ENCODE peak calls at places on chromosomes 13 and 19, in eight cellular contexts. G is PC-3, O is cardiac muscle cell, X is pancreas, R is HCT116, Y is left ventricle myocardium inferior, C is psoas muscle, P is tibial nerve. K is an unnamed sample. For H3K4me1, the result is how much of the 10 kb centered on the place peaks cover.

GRCh38 chr19:7327802-7328201 is 20.9 kb upstream of the ARHGEF18 start:
- DNase-seq in R (no peak), C (no peak), Y (no peak), G (no peak), X (no peak), P (no peak), O (no peak), K (no peak)

GRCh38 chr13:106355866-106356265 is 179.6 kb downstream of the EFNB2 start:
- DNase-seq in R (no peak), C (no peak), G (no peak), P (no peak), O (no peak), X (no peak), Y (no peak), K (no peak)

GRCh38 chr13:26062853-26063444 is 11.1 kb upstream of the SHISA2 start:
- DNase-seq in X (no peak), Y (no peak), C (no peak), G (peak), R (peak), O (peak), P (peak), K (peak)

GRCh38 chr13:94548382-94549240 is 47.3 kb downstream of the TGDS start:
- DNase-seq in C (no peak), X (peak), P (peak), R (peak), G (peak), O (peak), Y (peak), K (peak)

GRCh38 chr13:48562296-48563066 is 29.6 kb upstream of the RCBTB2 start:
- DNase-seq in R (no peak), O (no peak), Y (no peak), P (no peak), G (peak), C (no peak), X (no peak), K (no peak)

GRCh38 chr19:5679289-5680082 is 830 bp downstream of the MICOS13 start:
- DNase-seq in X (no peak), P (no peak), Y (no peak), C (no peak), O (no peak), G (no peak), R (no peak), K (no peak)

GRCh38 chr13:46598140-46598819 is 45.3 kb downstream of the LRCH1 start:
- DNase-seq in Y (no peak), C (no peak), R (no peak), G (no peak), O (no peak), P (no peak), X (no peak), K (no peak)

GRCh38 chr19:475360-475759 is 14.5 kb upstream of the SHC2 start:
- DNase-seq in C (peak), G (no peak), X (no peak), R (no peak), O (no peak), P (no peak), Y (no peak), K (no peak)

GRCh38 chr13:111387026-111387871 is 66.8 kb downstream of the TEX29 start:
- DNase-seq in G (no peak), R (no peak), X (no peak), C (no peak), P (no peak), Y (no peak), O (no peak), K (no peak)

GRCh38 chr19:29084266-29084665 is 128.7 kb downstream of the UQCRFS1 start:
- DNase-seq in O (peak), C (no peak), P (no peak), R (no peak), Y (no peak), G (peak), X (no peak), K (no peak)

GRCh38 chr13:77623797-77624196 is 73.7 kb upstream of the SLAIN1 start:
- DNase-seq in R (no peak), C (no peak), X (no peak), O (no peak), P (no peak), G (no peak), Y (no peak), K (peak)

GRCh38 chr19:1189419-1189818 is 15.4 kb upstream of the SBNO2 start:
- DNase-seq in R (peak), P (no peak), G (peak), X (no peak), Y (no peak), O (no peak), C (no peak), K (no peak)

GRCh38 chr13:95858286-95859075 is 181.5 kb downstream of the DNAJC3 start:
- DNase-seq in G (peak), P (no peak), X (no peak), C (no peak), O (peak), Y (no peak), R (no peak), K (no peak)

GRCh38 chr19:21607453-21607852 is 102.1 kb downstream of the ZNF429 start:
- DNase-seq in C (no peak), R (no peak), X (no peak), Y (no peak), G (no peak), P (no peak), O (no peak), K (no peak)

GRCh38 chr19:6556480-6556879 is 25.7 kb downstream of the TNFSF9 start:
- DNase-seq in C (no peak), O (peak), Y (no peak), G (no peak), P (no peak), R (no peak), X (no peak), K (no peak)

GRCh38 chr13:33799950-33800592 is 17.9 kb upstream of the RFC3 start:
- DNase-seq in C (no peak), Y (no peak), R (peak), O (peak), P (no peak), G (peak), X (no peak), K (no peak)

GRCh38 chr19:16062789-16063188 is 13.5 kb upstream of the TPM4 start:
- DNase-seq in G (peak), O (peak), C (peak), R (no peak), X (peak), Y (no peak), P (no peak), K (no peak)

GRCh38 chr19:40273469-40274360 is 11.4 kb downstream of the AKT2 start:
- DNase-seq in R (no peak), X (no peak), P (no peak), O (no peak), G (no peak), C (no peak), Y (no peak), K (no peak)

GRCh38 chr19:45809643-45810159 is 5.4 kb downstream of the RSPH6A start:
- DNase-seq in O (peak), G (peak), R (no peak), P (no peak), C (no peak), Y (no peak), X (no peak), K (no peak)

GRCh38 chr13:99984463-99985242 is 3.1 kb downstream of the ZIC2 start:
- DNase-seq in P (no peak), Y (no peak), O (no peak), X (no peak), C (no peak), G (no peak), R (no peak), K (no peak)

GRCh38 chr19:48698046-48698445 is 2.3 kb downstream of the FUT2 start:
- DNase-seq in P (no peak), X (no peak), O (peak), C (no peak), G (peak), R (no peak), Y (no peak), K (no peak)

GRCh38 chr19:54011507-54012211 is 20.2 kb downstream of the CACNG6 start:
- DNase-seq in O (no peak), X (no peak), Y (no peak), G (no peak), R (no peak), C (no peak), P (no peak), K (no peak)

GRCh38 chr13:48564046-48564445 is 31.2 kb upstream of the RCBTB2 start:
- DNase-seq in O (no peak), C (no peak), R (no peak), X (no peak), Y (no peak), G (peak), P (no peak), K (no peak)

GRCh38 chr13:63481334-63481733 is 2065.7 kb upstream of the PCDH20 start:
- DNase-seq in X (no peak), R (no peak), C (no peak), P (no peak), Y (no peak), O (peak), G (no peak), K (no peak)

GRCh38 chr13:77300176-77301141 is 26.4 kb downstream of the MYCBP2 start:
- DNase-seq in G (peak), X (no peak), O (peak), P (no peak), C (no peak), Y (no peak), R (no peak), K (no peak)

GRCh38 chr19:49579947-49580263 is 451 bp downstream of the NOSIP start:
- DNase-seq in C (no peak), X (no peak), P (no peak), Y (no peak), O (no peak), R (no peak), G (no peak), K (no peak)

GRCh38 chr19:2542341-2543069 is 66.6 kb downstream of the GADD45B start:
- DNase-seq in X (no peak), C (no peak), P (no peak), R (no peak), G (no peak), Y (peak), O (peak), K (no peak)

GRCh38 chr19:2543463-2544442 is 67.8 kb downstream of the GADD45B start:
- DNase-seq in R (peak), C (peak), O (peak), Y (peak), X (peak), G (peak), P (peak), K (peak)

GRCh38 chr19:2540251-2540645 is 64.3 kb downstream of the GADD45B start:
- DNase-seq in O (no peak), Y (no peak), C (no peak), R (no peak), X (no peak), P (no peak), G (no peak), K (no peak)

GRCh38 chr19:2538096-2538757 is 62.3 kb downstream of the GADD45B start:
- DNase-seq in P (no peak), X (no peak), Y (no peak), C (no peak), R (no peak), G (no peak), O (no peak), K (no peak)

DNA sequence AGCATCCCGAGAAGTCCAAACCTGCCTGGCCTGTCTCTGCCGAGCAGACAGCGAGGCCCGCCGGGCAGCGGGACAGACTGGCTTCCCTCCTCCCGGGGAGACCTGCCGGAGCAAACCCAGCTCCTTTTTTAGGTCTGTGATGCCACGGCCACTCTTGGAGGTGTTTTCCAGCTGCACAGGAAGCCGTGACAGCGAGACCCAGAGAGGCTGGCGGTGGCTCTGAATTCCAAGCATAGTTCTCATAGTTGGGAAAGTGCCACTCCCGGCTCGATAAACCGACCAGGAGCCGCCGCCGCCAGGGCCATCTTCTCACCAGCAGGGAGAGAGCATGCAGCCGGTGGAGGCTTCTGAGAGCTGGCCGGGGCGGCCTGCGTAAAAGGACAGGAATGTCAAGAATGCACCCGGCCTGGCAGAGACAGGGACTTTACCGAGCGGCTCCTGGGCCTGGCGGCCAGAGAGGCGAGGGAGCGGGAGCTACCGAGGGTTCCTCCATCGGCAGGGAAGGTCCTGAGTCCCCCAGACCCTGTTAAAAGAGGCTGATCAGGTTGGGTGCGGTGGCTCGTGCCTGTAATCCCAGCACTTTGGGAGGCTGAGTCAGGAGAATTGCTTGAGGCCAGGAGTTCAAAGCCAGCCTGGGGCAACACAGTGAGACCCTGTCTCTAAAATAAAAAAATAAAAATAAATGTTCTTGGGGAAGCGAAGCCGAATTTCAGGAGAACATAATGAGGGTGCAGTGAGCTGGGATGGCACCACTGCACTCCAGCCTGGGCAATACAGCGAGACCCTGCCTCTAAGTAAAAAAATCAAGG is 64.9 kb downstream of the GADD45B start:
- DNase-seq in X (peak), O (peak), C (peak), R (peak), P (peak), Y (peak), G (peak), K (peak)
- TF ChIP-seq CTCF in X (no peak), O (peak), C (peak), R (no peak), P (no peak), Y (peak), G (no peak), K (peak)

GRCh38 chr13:110010433-110011135 is 224.2 kb upstream of the IRS2 start:
- DNase-seq in O (peak), X (no peak), Y (no peak), C (no peak), R (no peak), G (no peak), P (no peak), K (no peak)
- H3K4me1 ChIP-seq in O (under half), X (under half), Y (under half), C (under half), R (half or more), G (half or more), P (under half), K (under half)

GRCh38 chr19:52351512-52351911 is 15.5 kb downstream of the ZNF610 start:
- DNase-seq in C (no peak), O (no peak), G (no peak), Y (no peak), X (no peak), R (no peak), P (no peak), K (no peak)
- TF ChIP-seq CTCF in C (no peak), O (no peak), G (peak), Y (no peak), X (no peak), R (peak), P (no peak), K (no peak)

DNA sequence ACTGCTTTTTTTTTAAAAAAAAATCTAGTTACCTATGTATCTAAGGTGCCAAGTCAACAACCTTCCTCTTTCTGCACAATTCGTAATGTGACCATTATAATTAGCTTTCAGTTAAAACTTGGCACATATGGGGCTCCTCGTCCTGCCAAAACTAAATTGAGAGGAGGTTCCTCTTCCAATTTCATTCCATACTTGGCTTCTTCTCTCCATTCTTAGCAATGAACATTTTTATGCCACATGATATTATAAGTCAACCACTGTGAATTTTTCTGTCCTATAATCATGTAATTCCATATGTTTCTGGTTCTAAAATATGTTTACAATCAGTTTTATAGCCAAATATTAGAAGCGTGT is 177.0 kb downstream of the DCLK1 start:
- DNase-seq in X (no peak), O (no peak), R (no peak), C (no peak), Y (no peak), G (no peak), P (no peak), K (no peak)
- H3K4me1 ChIP-seq in X (under half), O (under half), R (under half), C (under half), Y (under half), G (under half), P (under half), K (under half)

GRCh38 chr19:57583521-57584416 is at the start of gene ZIK1:
- DNase-seq in R (no peak), X (peak), P (peak), G (no peak), C (peak), Y (peak), O (peak), K (peak)
- TF ChIP-seq CTCF in R (no peak), X (no peak), P (no peak), G (no peak), C (no peak), Y (peak), O (no peak), K (no peak)

DNA sequence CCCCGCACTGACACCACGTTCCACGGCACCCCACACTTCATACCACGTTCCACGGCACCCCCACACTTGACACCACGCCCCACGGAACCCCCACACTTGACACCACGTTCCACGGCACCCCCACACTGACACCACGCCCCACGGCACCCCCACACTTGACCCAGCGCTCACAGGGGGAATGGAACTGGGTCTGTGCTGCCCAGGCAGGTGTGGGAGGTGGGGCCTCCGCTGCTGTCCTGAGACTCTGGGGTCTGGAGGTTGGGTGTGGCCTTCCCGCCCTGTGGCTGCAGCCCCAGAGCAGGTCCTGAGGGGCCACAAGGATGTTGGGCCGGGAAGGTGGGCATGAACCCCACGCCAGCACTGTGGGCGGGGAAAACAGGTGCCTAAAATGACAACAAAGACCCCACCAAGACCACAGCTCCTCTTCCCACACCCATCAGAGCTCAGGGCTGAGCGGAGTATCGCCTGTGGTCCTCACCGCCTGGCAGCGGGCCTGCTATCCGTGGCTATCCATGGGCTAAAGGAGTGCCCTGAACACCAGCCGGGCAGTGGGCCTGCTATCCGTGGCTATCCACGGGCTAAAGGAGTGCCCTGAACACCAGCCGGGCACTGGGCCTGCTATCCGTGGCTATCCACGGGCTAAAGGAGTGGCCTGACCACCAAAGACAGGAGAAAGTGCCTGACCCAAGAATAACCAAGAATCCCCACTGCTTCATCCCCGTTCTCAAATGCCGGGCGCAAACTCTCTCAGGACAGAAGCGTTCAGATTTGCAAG is 59.9 kb upstream of the C13orf46 start:
- DNase-seq in G (no peak), R (no peak), X (no peak), O (no peak), Y (no peak), C (no peak), P (no peak), K (no peak)
- H3K4me1 ChIP-seq in G (under half), R (under half), X (under half), O (under half), Y (under half), C (under half), P (under half), K (under half)

DNA sequence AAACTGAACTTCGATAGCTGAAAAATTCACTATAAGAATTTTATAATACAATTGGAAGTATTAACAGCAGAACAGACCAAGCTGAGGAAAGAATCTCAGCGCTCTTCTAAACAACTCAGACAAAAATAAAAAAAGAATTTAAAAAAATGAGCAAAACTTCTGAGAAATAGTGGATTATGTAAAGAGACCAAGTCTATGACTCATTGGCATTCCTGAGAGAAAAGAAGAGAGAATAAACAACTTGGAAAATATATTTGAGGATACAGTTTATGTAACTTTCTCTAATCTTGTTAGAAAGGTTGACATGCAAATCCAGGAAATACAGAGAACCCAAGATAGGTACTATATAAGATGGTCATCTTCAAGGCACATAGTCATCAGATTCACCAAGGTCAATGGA is 25.4 kb downstream of the SLC25A15 start:
- DNase-seq in Y (no peak), O (no peak), X (no peak), G (no peak), R (no peak), P (no peak), C (no peak), K (no peak)
- TF ChIP-seq CTCF in Y (no peak), O (no peak), X (no peak), G (no peak), R (no peak), P (no peak), C (no peak), K (no peak)

GRCh38 chr19:10769533-10770491 is 51.9 kb downstream of the DNM2 start:
- DNase-seq in C (peak), P (peak), Y (peak), G (peak), O (peak), X (no peak), R (no peak), K (no peak)
- H3K4me1 ChIP-seq in C (under half), P (under half), Y (half or more), G (under half), O (under half), X (half or more), R (under half), K (under half)

DNA sequence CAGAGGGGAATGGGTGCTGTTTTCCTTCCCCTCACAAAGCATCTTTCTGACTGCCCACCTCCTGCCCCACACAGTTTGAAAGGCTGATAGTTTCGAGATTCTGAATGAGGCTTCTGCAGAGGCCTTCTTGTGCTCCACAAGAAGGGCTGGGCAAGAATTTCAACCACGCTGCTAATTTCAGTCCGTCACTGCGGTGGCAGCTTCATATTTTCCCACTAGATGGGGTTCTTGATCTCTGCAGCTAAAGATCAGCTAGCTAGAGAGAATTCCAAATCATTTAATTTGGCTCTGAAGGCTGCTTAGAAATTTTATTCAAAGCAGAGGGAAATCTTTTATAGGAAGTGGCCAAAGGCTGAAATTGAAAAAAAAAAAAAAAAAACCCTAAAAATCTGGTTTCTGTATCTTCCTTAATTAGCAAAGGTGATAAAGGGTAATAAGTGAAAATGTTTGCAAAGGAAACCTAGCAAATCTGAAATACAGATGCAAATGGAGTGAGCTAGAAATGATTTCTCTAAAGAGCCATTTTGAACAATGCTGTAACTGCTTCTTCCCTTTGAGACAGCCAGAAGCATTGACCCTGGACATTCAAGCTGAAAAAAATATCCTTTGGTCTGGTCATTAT is 38.0 kb upstream of the C13orf42 start:
- DNase-seq in O (peak), R (peak), Y (no peak), P (peak), X (no peak), G (peak), C (no peak), K (peak)
- TF ChIP-seq CTCF in O (peak), R (peak), Y (peak), P (peak), X (peak), G (peak), C (peak), K (peak)

K was measured in prostate gland.